ENCODE peak calls at places on chromosomes 3 and 15, in six cellular contexts. F, V, A, C, Y and K are unnamed samples.

GRCh38 chr3:53708001-53708621 is 138.1 kb downstream of the CHDH start:
- DNase-seq in A (no peak), F (peak), C (no peak), V (no peak), Y (no peak), K (no peak)

GRCh38 chr3:117393119-117393518 is 683.5 kb downstream of the TUSC7 start:
- DNase-seq in A (peak), Y (no peak), F (no peak), C (no peak), V (no peak), K (no peak)

GRCh38 chr3:123751478-123751877 is 132.7 kb downstream of the MYLK start:
- DNase-seq in Y (no peak), V (no peak), F (no peak), C (no peak), A (no peak), K (no peak)

GRCh38 chr15:98017150-98017964 is 56.9 kb downstream of the ARRDC4 start:
- DNase-seq in Y (no peak), A (no peak), C (no peak), F (peak), V (no peak), K (no peak)

GRCh38 chr3:23202203-23202920 is 765 bp upstream of the UBE2E2 start:
- DNase-seq in Y (no peak), V (peak), F (no peak), A (peak), C (peak), K (peak)

GRCh38 chr15:39191871-39192281 is 389.0 kb upstream of the THBS1 start:
- DNase-seq in A (peak), Y (no peak), F (no peak), C (no peak), V (no peak), K (no peak)

GRCh38 chr3:107488942-107489341 is 33.8 kb upstream of the BBX start:
- DNase-seq in C (no peak), V (no peak), A (no peak), Y (no peak), F (no peak), K (no peak)

GRCh38 chr3:82020282-82020681 is 258.8 kb upstream of the GBE1 start:
- DNase-seq in Y (no peak), C (no peak), F (no peak), A (no peak), V (no peak), K (no peak)

DNA sequence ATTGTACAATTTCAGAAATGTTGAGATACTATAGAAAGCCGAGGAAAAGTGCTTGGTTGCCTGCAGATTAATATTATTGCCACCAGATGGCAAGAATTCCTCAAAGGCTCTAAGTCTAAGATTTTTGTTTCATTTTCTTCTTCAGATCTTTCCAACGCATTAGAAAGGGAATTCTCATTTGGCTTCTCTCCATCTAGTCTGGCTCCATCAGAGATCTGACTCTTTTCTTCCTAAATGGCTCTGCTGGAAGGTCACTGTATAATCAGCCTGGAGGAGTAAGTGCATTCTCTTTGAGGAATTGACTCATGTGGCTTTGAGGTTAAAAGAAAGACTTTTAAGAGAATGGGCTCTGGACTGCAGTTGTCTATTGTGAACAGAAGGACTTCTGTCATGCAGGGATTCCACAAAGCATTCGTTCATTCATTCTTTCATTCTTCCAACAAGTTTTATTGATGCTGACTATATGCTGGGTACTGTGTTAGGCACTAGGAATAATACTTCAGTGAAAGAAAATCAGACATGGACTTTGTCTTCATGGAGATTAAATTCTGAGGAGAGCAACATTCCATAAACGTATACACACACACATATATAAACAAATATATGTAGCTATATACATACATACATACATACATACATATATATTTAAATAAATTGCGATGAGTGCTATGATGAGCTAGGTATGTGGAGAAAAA is 55.3 kb downstream of the SLC28A2 start:
- DNase-seq in C (peak), F (no peak), V (no peak), Y (no peak), A (peak), K (no peak)
- TF ChIP-seq CTCF in C (peak), F (peak), V (peak), Y (peak), A (peak), K (peak)

DNA sequence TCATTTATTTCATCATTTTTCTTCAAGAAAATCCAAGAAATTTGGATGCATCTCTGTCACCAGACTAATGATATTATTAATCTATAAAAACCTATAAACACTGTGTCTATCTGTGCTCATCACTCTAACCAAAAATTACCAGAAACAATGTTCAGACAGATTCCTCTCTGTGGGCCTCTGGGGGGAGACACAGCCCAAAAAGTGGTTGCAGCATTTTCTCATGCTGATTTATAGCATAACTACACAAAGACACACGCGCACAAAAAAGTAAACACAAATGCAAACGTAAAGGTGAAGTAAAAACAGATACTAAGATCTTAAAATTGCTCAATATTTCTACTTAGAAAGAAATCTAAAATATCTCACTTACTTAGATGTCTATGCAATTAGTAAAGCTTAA is 976.0 kb downstream of the GBE1 start:
- DNase-seq in V (no peak), Y (no peak), F (no peak), C (peak), A (no peak), K (no peak)
- TF ChIP-seq CTCF in V (no peak), Y (peak), F (peak), C (peak), A (peak), K (no peak)

GRCh38 chr3:32420138-32420981 is 28.7 kb downstream of the CMTM7 start:
- DNase-seq in V (no peak), C (peak), A (peak), F (no peak), Y (no peak), K (no peak)
- TF ChIP-seq CTCF in V (no peak), C (peak), A (peak), F (no peak), Y (no peak), K (no peak)

GRCh38 chr3:16249336-16249735 is 15.4 kb downstream of the DPH3 start:
- DNase-seq in C (peak), V (no peak), A (peak), Y (peak), F (no peak), K (peak)
- TF ChIP-seq CTCF in C (peak), V (peak), A (peak), Y (peak), F (peak), K (peak)

GRCh38 chr15:42094512-42094963 is at the start of gene PLA2G4D:
- DNase-seq in Y (no peak), V (no peak), C (no peak), A (no peak), F (no peak), K (no peak)
- TF ChIP-seq CTCF in Y (no peak), V (no peak), C (no peak), A (no peak), F (no peak), K (no peak)

GRCh38 chr15:69045810-69046209 is 31.3 kb downstream of the NOX5 start:
- DNase-seq in V (no peak), A (peak), Y (no peak), F (no peak), C (peak), K (no peak)
- TF ChIP-seq CTCF in V (no peak), A (peak), Y (no peak), F (peak), C (peak), K (no peak)